ENCODE peak calls at places on chromosomes 2 and 18, in four cellular contexts. A, Q, X and S are unnamed samples.

GRCh38 chr2:115976916-115977315 is 1534.5 kb downstream of the DPP10 start:
- DNase-seq in Q (no peak), X (no peak), A (no peak), S (no peak)

GRCh38 chr2:231928481-231928880 is 2.3 kb upstream of the NPPC start:
- DNase-seq in X (no peak), Q (no peak), A (no peak), S (peak)

GRCh38 chr2:174342600-174343342 is 8.0 kb downstream of the SP9 start:
- DNase-seq in A (peak), X (no peak), Q (no peak), S (no peak)

GRCh38 chr18:9673296-9674251 is 34.5 kb upstream of the RAB31 start:
- DNase-seq in Q (no peak), A (no peak), X (peak), S (peak)

GRCh38 chr18:67621025-67621713 is 104.6 kb upstream of the DSEL start:
- DNase-seq in X (no peak), A (no peak), Q (no peak), S (no peak)

GRCh38 chr2:29110916-29111315 is 4.3 kb upstream of the CLIP4 start:
- DNase-seq in A (no peak), Q (no peak), X (no peak), S (no peak)

GRCh38 chr2:113203901-113204519 is 30.2 kb downstream of the PSD4 start:
- DNase-seq in Q (peak), X (peak), A (peak), S (peak)

GRCh38 chr2:38515155-38516074 is 87.3 kb downstream of the HNRNPLL start:
- DNase-seq in A (no peak), X (no peak), Q (peak), S (no peak)

GRCh38 chr2:219465659-219466561 is 31.3 kb downstream of the SPEG start:
- DNase-seq in A (no peak), X (no peak), Q (no peak), S (no peak)

GRCh38 chr2:30204281-30204680 is 27.1 kb upstream of the LBH start:
- DNase-seq in Q (no peak), A (no peak), X (no peak), S (no peak)

GRCh38 chr2:30205456-30205855 is 25.9 kb upstream of the LBH start:
- DNase-seq in A (no peak), X (no peak), Q (no peak), S (no peak)

GRCh38 chr2:30206461-30207430 is 24.6 kb upstream of the LBH start:
- DNase-seq in Q (no peak), X (no peak), A (no peak), S (no peak)

GRCh38 chr2:30209227-30209626 is 22.1 kb upstream of the LBH start:
- DNase-seq in X (no peak), Q (no peak), A (no peak), S (no peak)

DNA sequence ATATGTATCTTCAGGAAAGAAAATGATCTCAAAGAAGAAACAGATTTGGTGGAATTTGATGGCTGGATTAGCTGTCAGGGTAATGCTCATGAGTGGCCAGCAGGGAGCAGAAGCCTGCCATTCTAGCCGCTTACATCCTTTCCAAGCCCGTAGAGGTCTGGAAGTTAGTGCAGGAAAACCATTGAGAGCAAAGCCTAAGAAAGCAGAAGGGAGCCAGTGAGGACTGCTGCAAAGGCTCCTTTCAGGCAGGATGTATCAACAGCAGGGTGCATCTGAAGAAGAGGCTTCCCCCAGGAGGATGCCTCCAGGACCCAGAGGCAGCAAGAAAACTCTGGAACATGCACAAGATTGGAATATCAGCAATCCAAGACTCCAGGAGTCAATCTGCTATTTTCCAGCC is 22.9 kb upstream of the LBH start:
- DNase-seq in Q (peak), A (peak), X (no peak), S (peak)
- TF ChIP-seq ETV6 in Q (no peak), A (peak), X (no peak), S (no peak)

DNA sequence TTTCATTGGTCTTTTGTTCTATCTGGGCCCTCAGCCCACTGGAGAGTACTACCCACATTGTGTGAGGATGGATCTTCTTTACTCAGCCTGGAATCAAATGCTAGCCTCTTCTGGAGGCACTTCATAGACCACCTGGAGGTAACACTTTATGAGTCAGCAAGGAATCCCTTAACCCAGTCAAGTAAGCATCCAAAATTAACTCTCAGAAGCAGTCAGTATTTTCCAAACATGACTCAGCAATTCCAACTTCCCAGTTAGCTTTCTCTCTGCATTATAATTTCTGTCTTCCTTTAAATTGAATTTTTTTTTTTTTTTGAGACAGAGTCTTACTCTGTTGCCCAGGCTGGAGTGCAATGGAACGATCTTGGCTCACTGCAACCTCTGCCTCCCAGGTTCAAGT is 142.7 kb downstream of the ACKR3 start:
- DNase-seq in A (no peak), X (no peak), Q (no peak), S (no peak)
- TF ChIP-seq ETV6 in A (no peak), X (no peak), Q (no peak), S (no peak)

DNA sequence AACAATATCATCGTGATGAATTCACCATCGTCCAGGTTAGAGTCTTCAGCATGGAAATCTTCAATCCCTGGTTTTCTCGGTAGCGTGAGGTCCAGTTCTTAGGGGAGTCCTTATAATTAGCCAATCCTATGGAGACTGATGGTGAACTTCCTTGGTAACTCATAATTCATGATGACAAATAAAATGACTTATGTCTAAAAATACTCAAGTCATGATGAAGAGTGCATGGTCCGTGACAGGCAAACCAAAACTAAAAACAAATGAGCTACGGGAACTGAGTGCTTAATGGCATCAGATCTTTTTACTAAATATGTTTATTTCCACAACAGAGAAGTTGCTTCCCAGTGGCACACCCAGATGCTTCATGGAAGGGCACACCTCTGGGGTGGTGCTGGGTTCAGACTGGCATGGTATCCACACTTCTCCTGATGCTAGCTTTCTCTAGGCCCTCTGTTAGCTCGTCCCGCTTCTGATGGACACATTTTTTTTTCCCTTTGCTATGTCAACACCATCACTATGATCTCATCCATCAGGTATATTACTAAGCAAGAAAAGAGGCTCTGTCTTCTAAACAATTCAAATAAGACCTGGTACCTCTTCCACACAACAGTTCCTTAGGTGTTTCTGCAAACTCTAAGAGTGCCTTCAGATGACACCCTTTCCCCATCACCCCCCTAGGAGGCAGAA is 92.8 kb upstream of the NEDD4L start:
- DNase-seq in A (no peak), X (no peak), Q (no peak), S (peak)
- TF ChIP-seq ETV6 in A (no peak), X (no peak), Q (no peak), S (no peak)

GRCh38 chr2:126637393-126637792 is 18.6 kb upstream of the GYPC start:
- DNase-seq in A (no peak), Q (no peak), X (no peak), S (no peak)
- TF ChIP-seq ETV6 in A (no peak), Q (no peak), X (no peak), S (no peak)

GRCh38 chr2:207142461-207142860 is 23.3 kb downstream of the KLF7 start:
- DNase-seq in X (no peak), Q (no peak), A (no peak), S (no peak)

GRCh38 chr2:207143131-207143473 is 22.6 kb downstream of the KLF7 start:
- DNase-seq in A (no peak), Q (no peak), X (no peak), S (no peak)

GRCh38 chr2:207143474-207144190 is 22.1 kb downstream of the KLF7 start:
- DNase-seq in A (no peak), Q (no peak), X (no peak), S (no peak)

GRCh38 chr2:207139551-207139950 is 26.2 kb downstream of the KLF7 start:
- DNase-seq in Q (no peak), X (no peak), A (no peak), S (no peak)

DNA sequence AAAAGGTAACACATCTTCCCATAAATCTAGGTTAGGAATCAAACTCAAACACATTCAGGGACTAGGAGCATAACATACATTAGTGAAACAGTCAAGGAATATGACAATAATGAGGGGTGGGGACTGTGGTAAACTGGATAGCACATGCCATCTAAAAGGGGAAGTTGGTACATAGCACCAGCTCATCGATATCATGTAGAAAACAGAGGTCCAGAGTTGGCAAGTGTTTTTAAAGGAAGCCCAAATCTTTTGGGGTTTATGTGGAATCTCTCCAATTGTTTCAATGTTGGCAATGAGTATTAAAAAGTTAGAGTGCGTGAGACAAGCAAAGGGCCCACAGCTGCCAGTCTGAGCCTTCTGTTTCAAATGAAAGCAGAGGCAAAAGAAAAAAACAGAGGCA is 24.4 kb downstream of the KLF7 start:
- DNase-seq in A (no peak), X (no peak), Q (no peak), S (no peak)
- TF ChIP-seq ETV6 in A (no peak), X (no peak), Q (no peak), S (no peak)

GRCh38 chr2:198028955-198029354 is 224.6 kb downstream of the PLCL1 start:
- DNase-seq in Q (no peak), A (no peak), X (no peak), S (no peak)
- TF ChIP-seq ETV6 in Q (no peak), A (no peak), X (no peak), S (no peak)

GRCh38 chr18:73511751-73512525 is 635.7 kb downstream of the FBXO15 start:
- DNase-seq in X (no peak), Q (no peak), A (no peak), S (no peak)
- TF ChIP-seq ETV6 in X (no peak), Q (no peak), A (no peak), S (no peak)

GRCh38 chr18:77433076-77433475 is 183.4 kb downstream of the GALR1 start:
- DNase-seq in Q (no peak), A (no peak), X (no peak), S (no peak)
- TF ChIP-seq ETV6 in Q (no peak), A (no peak), X (no peak), S (no peak)

DNA sequence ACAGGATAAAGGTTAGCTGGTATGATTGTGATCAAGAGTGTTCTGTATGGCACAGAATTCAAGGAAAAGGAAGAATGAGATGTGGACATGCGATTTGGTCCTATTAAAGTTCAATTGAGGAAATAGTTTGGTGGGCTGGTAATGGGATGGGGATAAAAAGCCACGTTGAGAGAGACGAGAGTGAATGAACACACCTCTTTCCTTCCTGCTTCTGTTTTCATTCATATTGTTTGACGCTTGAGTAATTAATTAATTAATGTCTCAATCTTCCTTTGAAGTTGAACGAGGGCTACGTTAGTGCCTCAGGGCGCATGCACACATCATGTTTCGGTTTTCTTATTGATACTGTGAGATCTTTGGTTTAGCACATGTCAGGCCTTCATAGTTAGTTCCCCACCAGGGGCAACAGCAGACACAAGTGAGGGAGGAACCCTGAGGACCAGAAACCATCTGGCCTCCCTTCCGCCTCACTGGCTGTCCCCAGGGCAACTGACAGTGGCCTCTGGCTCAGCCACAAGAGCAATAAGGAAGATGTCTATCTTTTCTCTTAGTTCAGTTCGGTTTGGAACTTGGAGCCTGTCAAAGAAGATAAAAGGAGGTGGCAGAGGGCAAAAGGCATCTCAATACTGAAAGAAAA is 116.0 kb downstream of the LIPG start:
- DNase-seq in X (peak), Q (no peak), A (no peak), S (no peak)
- TF ChIP-seq ETV6 in X (no peak), Q (no peak), A (no peak), S (no peak)